ENCODE peak calls at places on chromosomes 12 and 14, in seven cellular contexts. U, D, G, T, B, V and H are unnamed samples. For H3K9me3, the result is how much of the 10 kb centered on the place peaks cover.

GRCh38 chr14:25049127-25049558 is 804 bp downstream of the STXBP6 start:
- DNase-seq in B (no peak), V (peak), D (no peak), G (no peak), T (no peak), U (peak), H (no peak)

GRCh38 chr12:14612895-14613294 is 45.2 kb upstream of the PLBD1 start:
- DNase-seq in U (no peak), D (no peak), V (no peak), B (no peak), T (no peak), G (no peak), H (no peak)

GRCh38 chr14:36580856-36581831 is 1.3 kb downstream of the NKX2-8 start:
- DNase-seq in G (no peak), T (no peak), B (peak), V (no peak), U (no peak), D (peak), H (peak)

GRCh38 chr14:99273025-99273723 is 1.2 kb upstream of the BCL11B start:
- DNase-seq in V (no peak), B (no peak), U (peak), G (no peak), D (no peak), T (no peak), H (no peak)

GRCh38 chr14:92039073-92039719 is 663 bp downstream of the TRIP11 start:
- DNase-seq in V (peak), U (peak), G (peak), D (peak), B (peak), T (peak), H (peak)

GRCh38 chr12:20282411-20282810 is 85.9 kb upstream of the PDE3A start:
- DNase-seq in U (no peak), V (no peak), T (no peak), B (no peak), D (no peak), G (no peak), H (no peak)

GRCh38 chr14:96077983-96078686 is 39.0 kb downstream of the C14orf132 start:
- DNase-seq in B (no peak), G (no peak), T (no peak), V (no peak), D (peak), U (no peak), H (peak)

GRCh38 chr12:20214286-20214685 is 154.1 kb upstream of the PDE3A start:
- DNase-seq in T (no peak), U (no peak), D (no peak), G (no peak), B (peak), V (no peak), H (no peak)

GRCh38 chr14:33800735-33801163 is 150.1 kb downstream of the EGLN3 start:
- DNase-seq in D (no peak), T (no peak), B (no peak), V (no peak), G (no peak), U (no peak), H (no peak)

GRCh38 chr14:63203618-63204406 is 431 bp upstream of the RHOJ start:
- DNase-seq in T (peak), B (peak), D (peak), U (peak), G (peak), V (peak), H (no peak)

GRCh38 chr12:119864591-119864990 is 12.5 kb downstream of the CIT start:
- DNase-seq in U (no peak), G (no peak), V (no peak), T (no peak), B (no peak), D (no peak), H (no peak)

GRCh38 chr14:55754471-55754870 is 174.5 kb downstream of the KTN1 start:
- DNase-seq in T (no peak), U (no peak), V (no peak), G (no peak), B (no peak), D (no peak), H (no peak)

GRCh38 chr12:47277071-47277408 is 197.3 kb upstream of the AMIGO2 start:
- DNase-seq in T (no peak), V (peak), U (no peak), D (no peak), G (no peak), B (no peak), H (no peak)

GRCh38 chr14:32414808-32415255 is 85.7 kb downstream of the AKAP6 start:
- DNase-seq in B (peak), U (no peak), D (no peak), T (no peak), G (no peak), V (no peak), H (no peak)

GRCh38 chr12:64389154-64389553 is 1.4 kb downstream of the C12orf56 start:
- DNase-seq in T (no peak), D (no peak), B (no peak), V (no peak), U (no peak), G (no peak), H (no peak)

DNA sequence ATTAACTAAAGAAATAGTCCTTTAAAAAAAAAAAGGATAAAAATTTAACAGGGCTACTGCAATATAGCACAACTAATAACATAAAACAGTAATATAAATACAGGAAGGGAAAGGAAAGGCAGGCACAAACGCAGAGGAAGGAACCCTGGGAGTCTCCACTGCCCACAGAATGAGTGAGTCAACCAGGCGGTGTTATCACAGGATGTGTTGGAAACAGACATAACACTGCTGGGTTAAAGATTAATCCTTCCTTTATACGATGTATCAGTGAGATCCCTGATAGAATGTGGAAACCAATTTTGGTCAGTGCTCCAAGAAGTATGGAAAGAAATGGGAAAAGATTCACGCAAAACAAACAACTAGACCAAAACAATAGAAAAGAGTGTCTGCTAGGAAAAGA is 47.9 kb downstream of the FGD6 start:
- DNase-seq in U (peak), D (no peak), V (peak), B (peak), G (no peak), T (no peak), H (no peak)
- H3K27ac ChIP-seq in U (peak), D (peak), V (no peak), B (no peak), G (peak), T (no peak), H (peak)

DNA sequence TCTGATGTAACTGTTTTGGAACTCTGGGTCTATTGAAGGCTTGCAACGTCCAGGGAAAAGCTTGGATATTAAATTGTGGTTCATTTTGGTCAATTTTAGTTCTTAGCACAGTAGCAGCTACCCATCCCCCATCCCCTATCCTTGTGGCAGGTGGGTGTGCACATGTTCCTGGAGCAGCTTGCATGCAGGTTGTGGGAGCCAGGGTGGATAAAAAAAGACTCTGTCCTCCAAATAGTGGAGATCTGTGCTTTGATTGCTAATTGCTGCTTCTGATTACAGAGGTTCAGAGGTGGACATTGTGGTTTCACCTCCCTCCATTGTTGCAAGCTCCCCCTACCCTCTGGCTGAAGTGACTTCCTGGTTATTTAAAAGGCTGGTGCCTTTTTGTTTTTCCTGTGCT is 23.1 kb downstream of the ATP23 start:
- DNase-seq in V (no peak), G (no peak), U (no peak), D (no peak), T (no peak), B (no peak), H (no peak)
- H3K9me3 ChIP-seq in V (under half), G (under half), U (under half), D (half or more), T (under half), B (under half), H (under half)

DNA sequence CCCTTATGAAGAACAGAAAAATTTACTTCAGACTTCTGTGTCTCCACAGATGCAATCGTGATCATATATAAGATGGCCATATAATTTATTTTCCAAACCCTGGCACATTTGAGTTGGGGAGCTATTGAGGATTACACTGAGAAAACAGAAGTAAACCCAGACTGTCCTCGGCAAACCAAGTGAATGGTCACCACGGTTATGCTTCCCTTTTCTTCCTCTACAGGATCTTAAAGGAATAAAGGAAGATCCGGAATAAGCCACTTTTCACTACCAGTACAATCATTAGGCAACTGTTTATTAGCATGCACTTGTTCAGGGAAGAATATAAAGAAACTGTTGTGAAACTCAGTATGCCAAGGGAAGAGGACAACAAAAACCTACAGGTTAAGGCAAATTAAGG is 27.6 kb downstream of the SBNO1 start:
- DNase-seq in G (no peak), T (no peak), B (no peak), U (no peak), D (no peak), V (no peak), H (no peak)
- H3K27ac ChIP-seq in G (no peak), T (no peak), B (no peak), U (no peak), D (no peak), V (no peak), H (no peak)

GRCh38 chr14:105880616-105881015 is 354.2 kb downstream of the TMEM121 start:
- DNase-seq in B (no peak), G (no peak), T (no peak), U (no peak), D (peak), V (peak), H (peak)

GRCh38 chr14:105878125-105878524 is 351.7 kb downstream of the TMEM121 start:
- DNase-seq in G (no peak), D (peak), B (no peak), U (no peak), T (no peak), V (peak), H (peak)

GRCh38 chr14:105878554-105878953 is 352.2 kb downstream of the TMEM121 start:
- DNase-seq in B (no peak), T (no peak), D (no peak), U (no peak), V (no peak), G (no peak), H (peak)

GRCh38 chr14:105879867-105880561 is 353.6 kb downstream of the TMEM121 start:
- DNase-seq in D (peak), B (no peak), G (no peak), U (peak), T (no peak), V (peak), H (peak)

DNA sequence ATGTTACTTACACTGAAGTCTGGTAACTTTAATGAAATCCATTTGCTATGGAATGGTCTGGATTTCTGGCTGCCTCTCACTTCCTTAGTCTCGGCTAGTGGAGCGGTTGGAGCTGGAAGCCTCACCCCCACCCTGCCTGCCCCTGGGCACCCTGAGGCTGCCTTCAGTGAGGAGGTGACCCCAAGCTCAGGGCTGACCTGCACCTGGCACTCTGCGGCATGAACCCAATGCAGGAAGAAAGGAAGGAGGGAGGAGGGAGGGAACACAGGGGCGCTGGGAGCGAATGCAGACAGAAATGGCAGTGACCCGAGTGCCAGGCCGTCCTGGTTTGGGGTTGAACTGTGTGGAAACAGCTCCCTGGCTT is 353.1 kb downstream of the TMEM121 start:
- DNase-seq in T (no peak), V (peak), D (peak), G (no peak), U (no peak), B (no peak), H (no peak)
- H3K9me3 ChIP-seq in T (half or more), V (under half), D (under half), G (half or more), U (under half), B (under half), H (under half)

DNA sequence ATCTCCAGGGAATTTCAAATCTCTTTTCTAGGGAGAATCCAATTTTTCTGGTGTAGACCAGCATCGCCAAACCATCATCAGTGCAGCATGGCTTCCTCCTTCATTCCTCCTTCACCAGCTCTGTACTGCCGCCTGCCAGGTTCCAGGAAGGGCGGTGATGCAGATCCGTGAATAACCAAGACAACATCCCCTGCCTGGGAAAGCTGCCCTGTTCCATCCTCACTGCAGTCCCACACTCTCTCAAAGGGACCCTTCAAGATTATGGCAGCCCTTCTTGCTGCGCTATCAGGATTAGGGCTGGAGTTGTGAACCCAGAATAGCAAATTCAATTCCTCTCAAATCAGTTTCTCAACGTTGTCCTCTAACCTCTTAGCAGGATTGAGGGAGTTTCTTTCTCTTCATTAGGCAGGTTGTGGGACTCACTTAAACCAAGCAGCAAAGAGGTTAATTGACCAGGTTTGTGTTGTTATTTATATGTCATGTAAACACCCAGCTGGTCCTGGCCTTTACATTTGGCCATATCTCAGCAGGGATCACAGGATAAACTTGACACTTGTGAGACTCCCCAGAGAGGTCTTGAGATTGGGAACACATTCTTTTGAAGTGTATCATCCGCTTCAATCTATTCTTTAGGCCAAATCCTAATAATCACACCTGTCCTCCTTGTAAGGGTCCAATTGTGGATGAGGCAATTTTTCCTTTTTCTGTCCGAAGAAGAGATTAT is 26.2 kb downstream of the TMEM30B start:
- DNase-seq in G (no peak), U (no peak), T (peak), B (no peak), D (no peak), V (no peak), H (no peak)
- H3K27ac ChIP-seq in G (no peak), U (no peak), T (no peak), B (no peak), D (no peak), V (no peak), H (no peak)